ENCODE peak calls at places on chromosomes 6 and 20, in seven cellular contexts. W is neuronal stem cell, J is IMR-90, S is H9, M is mesendoderm, C is mesenchymal stem cell, X is H1. U is an unnamed sample.

GRCh38 chr6:31631209-31631608 is 10.7 kb downstream of the PRRC2A start:
- DNase-seq in W (no peak), C (no peak), M (no peak), X (no peak), J (no peak), S (no peak), U (no peak)

GRCh38 chr20:19531446-19531845 is 226.6 kb upstream of the RIN2 start:
- DNase-seq in S (no peak), M (no peak), W (no peak), C (no peak), J (no peak), X (no peak), U (no peak)

GRCh38 chr20:35954200-35954906 is at the start of gene SCAND1:
- DNase-seq in J (peak; percentile 95), X (peak; percentile 95), W (peak; percentile 97), S (peak; percentile 98), M (peak; percentile 99), C (peak; percentile 96), U (peak; percentile 99)

GRCh38 chr6:158459726-158460125 is 100.2 kb upstream of the TMEM181 start:
- DNase-seq in C (no peak), J (no peak), W (no peak), X (no peak), M (no peak), S (no peak), U (no peak)

GRCh38 chr20:47262008-47262364 is 94.5 kb downstream of the ZMYND8 start:
- DNase-seq in J (no peak), W (no peak), C (no peak), X (no peak), S (no peak), M (no peak), U (no peak)

GRCh38 chr6:32096394-32097258 is 12.5 kb downstream of the TNXB start:
- DNase-seq in S (peak; percentile 66), W (no peak), C (no peak), X (no peak), J (no peak), M (no peak), U (peak; percentile 25)

GRCh38 chr20:19777311-19777710 is 19.3 kb downstream of the RIN2 start:
- DNase-seq in X (no peak), W (no peak), M (no peak), S (no peak), C (no peak), J (no peak), U (no peak)

GRCh38 chr6:84777888-84778287 is 13.5 kb upstream of the TBX18 start:
- DNase-seq in M (no peak), X (no peak), C (no peak), J (no peak), W (no peak), S (no peak), U (peak; percentile 49)

GRCh38 chr20:40477805-40478204 is 211.2 kb downstream of the MAFB start:
- DNase-seq in C (no peak), W (no peak), X (no peak), M (no peak), J (no peak), S (no peak), U (no peak)

GRCh38 chr6:149060300-149060984 is 257.1 kb upstream of the TAB2 start:
- DNase-seq in X (no peak), W (no peak), C (peak; percentile 54), S (no peak), J (peak; percentile 43), M (no peak), U (peak; percentile 38)

GRCh38 chr20:21191839-21192238 is 66.0 kb downstream of the KIZ start:
- DNase-seq in J (no peak), M (peak; percentile 85), S (peak; percentile 78), C (no peak), X (peak; percentile 54), W (peak; percentile 55), U (no peak)

GRCh38 chr6:118912646-118913045 is 18.7 kb downstream of the ASF1A start:
- DNase-seq in S (no peak), M (no peak), C (no peak), J (no peak), W (no peak), X (no peak), U (no peak)

GRCh38 chr6:53492860-53493634 is 51.9 kb downstream of the GCLC start:
- DNase-seq in X (no peak), M (peak; percentile 52), S (peak; percentile 41), W (peak; percentile 38), C (peak; percentile 82), J (peak; percentile 73), U (no peak)

GRCh38 chr6:35213824-35214756 is at the start of gene SCUBE3:
- DNase-seq in X (no peak), J (peak; percentile 42), M (peak; percentile 82), W (peak; percentile 82), S (peak; percentile 74), C (peak; percentile 50), U (no peak)

GRCh38 chr6:36201612-36202011 is 5.1 kb downstream of the BRPF3 start:
- DNase-seq in W (no peak), M (no peak), X (no peak), C (no peak), J (no peak), S (no peak), U (no peak)

GRCh38 chr6:125154184-125155135 is 887 bp downstream of the TPD52L1 start:
- DNase-seq in C (peak; percentile 32), M (peak; percentile 90), S (peak; percentile 49), J (no peak), X (no peak), W (peak; percentile 21), U (peak; percentile 78)

GRCh38 chr6:2891768-2892170 is 11.3 kb downstream of the SERPINB9 start:
- DNase-seq in C (no peak), X (no peak), M (no peak), W (no peak), S (no peak), J (no peak), U (no peak)

GRCh38 chr20:49999329-49999728 is 16.5 kb downstream of the SNAI1 start:
- DNase-seq in W (no peak), J (no peak), X (no peak), M (no peak), C (no peak), S (no peak), U (peak; percentile 15)

GRCh38 chr20:50005378-50006020 is 22.7 kb downstream of the SNAI1 start:
- DNase-seq in W (no peak), C (no peak), X (no peak), J (no peak), M (no peak), S (no peak), U (no peak)

GRCh38 chr20:50004175-50004574 is 21.4 kb downstream of the SNAI1 start:
- DNase-seq in W (no peak), C (no peak), X (no peak), S (no peak), J (no peak), M (no peak), U (peak; percentile 33)

GRCh38 chr20:50001784-50002311 is 19.1 kb downstream of the SNAI1 start:
- DNase-seq in X (no peak), J (no peak), C (no peak), W (no peak), S (no peak), M (no peak), U (no peak)

DNA sequence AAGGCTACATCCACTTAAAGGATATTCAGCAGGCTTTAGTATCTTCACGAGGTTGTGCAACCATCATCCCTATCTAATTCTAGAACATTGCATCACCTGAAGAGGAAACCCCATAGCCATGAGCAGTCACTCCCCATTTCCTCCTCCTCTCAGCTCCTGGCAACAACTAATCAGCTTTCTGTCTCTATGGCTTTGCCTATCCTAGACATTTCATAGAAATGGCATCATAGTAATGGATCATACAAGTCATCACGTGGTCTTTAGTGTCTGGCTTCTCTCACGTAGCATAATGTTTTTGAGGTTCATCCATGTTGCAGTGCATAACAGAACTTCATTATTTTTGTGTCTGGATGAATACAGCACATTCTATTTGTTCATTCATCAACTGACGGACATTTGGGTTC is 20.5 kb downstream of the SNAI1 start:
- DNase-seq in X (no peak), C (peak; percentile 93), W (no peak), M (no peak), S (no peak), J (peak; percentile 95), U (peak; percentile 31)
- H3K4ac ChIP-seq in X (no peak overlapping the region), C (no peak overlapping the region), W (no peak overlapping the region), M (no peak overlapping the region), S (no peak overlapping the region), J (no peak overlapping the region), U (no peak overlapping the region)

GRCh38 chr6:111862727-111863126 is 10.5 kb downstream of the FYN start:
- DNase-seq in W (no peak), S (peak; percentile 43), M (peak; percentile 48), C (no peak), X (no peak), J (no peak), U (no peak)
- H2BK120ac ChIP-seq in W (no peak overlapping the region), S (no peak overlapping the region), M (no peak overlapping the region), C (no peak overlapping the region), X (no peak overlapping the region), J (no peak overlapping the region), U (no peak overlapping the region)

GRCh38 chr6:11120273-11121005 is 8.9 kb upstream of the ERVFRD-1 start:
- DNase-seq in S (no peak), X (no peak), M (no peak), J (peak; percentile 72), W (no peak), C (peak; percentile 39), U (no peak)
- H3K4ac ChIP-seq in S (no peak overlapping the region), X (no peak overlapping the region), M (no peak overlapping the region), J (no peak overlapping the region), W (no peak overlapping the region), C (no peak overlapping the region), U (no peak overlapping the region)

DNA sequence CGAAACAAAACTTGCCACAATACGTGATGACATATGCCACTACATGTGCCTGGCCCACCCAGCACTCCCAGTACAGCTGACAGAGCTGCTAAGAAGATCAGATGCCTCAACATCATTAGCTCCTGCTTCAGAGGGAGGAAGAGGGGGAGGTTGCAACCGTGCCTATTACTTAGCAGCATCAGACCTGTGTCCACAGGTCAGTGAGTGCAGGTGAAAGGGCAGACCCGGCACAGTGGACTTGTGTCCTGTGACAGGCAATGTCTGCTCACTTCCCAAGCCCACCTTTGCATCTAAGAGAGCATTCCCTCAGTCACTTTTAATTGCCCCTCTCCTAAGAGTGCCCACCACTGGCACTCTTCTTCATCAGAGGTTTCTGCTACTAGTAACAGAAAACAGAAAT is 9.4 kb upstream of the COL12A1 start:
- DNase-seq in X (no peak), W (no peak), S (no peak), J (no peak), M (no peak), C (no peak), U (no peak)
- H2BK120ac ChIP-seq in X (no peak overlapping the region), W (no peak overlapping the region), S (no peak overlapping the region), J (no peak overlapping the region), M (no peak overlapping the region), C (no peak overlapping the region), U (no peak overlapping the region)

GRCh38 chr6:80271074-80271473 is 164.6 kb downstream of the BCKDHB start:
- DNase-seq in W (no peak), C (no peak), X (no peak), S (no peak), M (no peak), J (no peak), U (no peak)
- H3K4ac ChIP-seq in W (no peak overlapping the region), C (no peak overlapping the region), X (no peak overlapping the region), S (no peak overlapping the region), M (no peak overlapping the region), J (no peak overlapping the region), U (no peak overlapping the region)

U was measured in trophoblast cell.